ENCODE peak calls at places on chromosome 6, in four cellular contexts. Z is left ventricle myocardium inferior, Y is HTR-8/SVneo, W is right atrium auricular region. Q is an unnamed sample.

GRCh38 chr6:156832166-156832743 is 55.1 kb downstream of the ARID1B start:
- DNase-seq in Z (peak), Y (peak), W (no peak), Q (peak)

GRCh38 chr6:130239755-130240154 is 17.0 kb upstream of the SAMD3 start:
- DNase-seq in Z (no peak), Y (no peak), W (no peak), Q (no peak)

GRCh38 chr6:144897441-144897921 is 612.3 kb downstream of the UTRN start:
- DNase-seq in Z (no peak), Y (peak), W (no peak), Q (no peak)

GRCh38 chr6:43736211-43736786 is 33.7 kb upstream of the VEGFA start:
- DNase-seq in Z (no peak), Y (no peak), W (no peak), Q (no peak)

GRCh38 chr6:45494734-45495133 is 117.0 kb upstream of the SUPT3H start:
- DNase-seq in Z (no peak), Y (no peak), W (no peak), Q (no peak)

GRCh38 chr6:163152701-163153100 is 261.8 kb upstream of the QKI start:
- DNase-seq in Z (no peak), Y (no peak), W (no peak), Q (no peak)

GRCh38 chr6:18488526-18489270 is 101.5 kb downstream of the RNF144B start:
- DNase-seq in Z (no peak), Y (no peak), W (no peak), Q (no peak)

GRCh38 chr6:91669154-91669903 is 1082.5 kb upstream of the MAP3K7 start:
- DNase-seq in Z (no peak), Y (no peak), W (no peak), Q (no peak)

GRCh38 chr6:35552285-35552917 is 39.7 kb upstream of the TULP1 start:
- DNase-seq in Z (no peak), Y (peak), W (no peak), Q (no peak)

GRCh38 chr6:39114707-39115599 is at the start of gene SAYSD1:
- DNase-seq in Z (peak), Y (peak), W (peak), Q (peak)

GRCh38 chr6:159594106-159594749 is 98.8 kb downstream of the SOD2 start:
- DNase-seq in Z (no peak), Y (no peak), W (no peak), Q (no peak)